ENCODE peak calls at places on chromosomes 11 and 22, in eight cellular contexts. R is A549, D is brain microvascular endothelial cell, O is PC-3, T is testis, A is hepatocyte, I is HFF-Myc, P is AG09309. Y is an unnamed sample.

GRCh38 chr11:118907749-118908106 is 18.0 kb downstream of the BCL9L start:
- DNase-seq in R (no peak), O (no peak), T (no peak), P (no peak), A (no peak), D (no peak), I (no peak), Y (no peak)

GRCh38 chr22:46088541-46089311 is 61.6 kb upstream of the PPARA start:
- DNase-seq in P (peak), R (no peak), I (no peak), A (no peak), O (no peak), T (no peak), D (peak), Y (no peak)

GRCh38 chr22:33796494-33796893 is 123.8 kb downstream of the LARGE1 start:
- DNase-seq in A (no peak), R (no peak), I (no peak), D (no peak), P (no peak), T (no peak), O (no peak), Y (no peak)

GRCh38 chr22:31084811-31085492 is 3.8 kb downstream of the SMTN start:
- DNase-seq in A (peak), P (no peak), O (no peak), D (peak), T (peak), I (no peak), R (peak), Y (peak)

GRCh38 chr11:12066056-12066798 is 44.2 kb upstream of the MICAL2 start:
- DNase-seq in D (peak), P (peak), T (no peak), O (peak), A (peak), R (peak), I (peak), Y (peak)

GRCh38 chr11:64879226-64879900 is 942 bp upstream of the EHD1 start:
- DNase-seq in A (no peak), R (no peak), O (no peak), P (no peak), T (peak), I (no peak), D (no peak), Y (no peak)

GRCh38 chr11:126080206-126080941 is 17.7 kb upstream of the CDON start:
- DNase-seq in T (no peak), A (peak), R (no peak), D (no peak), P (no peak), I (no peak), O (peak), Y (peak)

GRCh38 chr11:30914143-30914762 is 328.1 kb upstream of the MPPED2 start:
- DNase-seq in P (no peak), D (peak), A (peak), I (no peak), R (peak), O (peak), T (peak), Y (peak)

GRCh38 chr11:128463386-128463829 is 124.0 kb downstream of the ETS1 start:
- DNase-seq in O (no peak), T (no peak), I (no peak), A (peak), R (no peak), P (peak), D (peak), Y (no peak)

GRCh38 chr11:133991101-133991500 is 34.3 kb upstream of the IGSF9B start:
- DNase-seq in R (no peak), I (no peak), D (no peak), A (no peak), T (no peak), O (no peak), P (no peak), Y (no peak)

GRCh38 chr11:124644426-124645280 is 22.0 kb downstream of the TBRG1 start:
- DNase-seq in T (peak), I (peak), P (no peak), O (peak), R (peak), D (peak), A (peak), Y (peak)

GRCh38 chr11:122732342-122733300 is 77.1 kb downstream of the UBASH3B start:
- DNase-seq in R (no peak), I (no peak), T (no peak), D (no peak), A (no peak), O (peak), P (no peak), Y (no peak)

GRCh38 chr11:8740156-8740555 is 57.6 kb downstream of the RPL27A start:
- DNase-seq in D (no peak), P (no peak), I (no peak), R (no peak), T (no peak), A (no peak), O (no peak), Y (no peak)

GRCh38 chr22:50216161-50216683 is 15.4 kb downstream of the SELENOO start:
- DNase-seq in P (no peak), O (no peak), A (no peak), T (no peak), R (no peak), I (no peak), D (no peak), Y (no peak)

GRCh38 chr22:37295213-37295886 is 13.0 kb downstream of the CYTH4 start:
- DNase-seq in T (no peak), I (no peak), D (no peak), R (no peak), P (no peak), A (no peak), O (peak), Y (no peak)

GRCh38 chr22:48940266-48940987 is 887.2 kb downstream of the BRD1 start:
- DNase-seq in I (no peak), R (no peak), P (no peak), D (no peak), A (no peak), O (no peak), T (peak), Y (no peak)

GRCh38 chr22:31987180-31987579 is 42.8 kb downstream of the YWHAH start:
- DNase-seq in I (no peak), T (no peak), P (no peak), O (no peak), R (no peak), A (peak), D (no peak), Y (no peak)

GRCh38 chr11:111327908-111328624 is 29.7 kb downstream of the POU2AF3 start:
- DNase-seq in O (no peak), P (no peak), A (no peak), D (no peak), R (no peak), I (no peak), T (no peak), Y (peak)

GRCh38 chr11:123481647-123482046 is 51.6 kb downstream of the GRAMD1B start:
- DNase-seq in P (no peak), O (no peak), R (no peak), I (no peak), T (no peak), A (no peak), D (no peak), Y (no peak)

GRCh38 chr11:96357794-96358193 is 14.8 kb upstream of the MAML2 start:
- DNase-seq in R (no peak), I (no peak), O (no peak), A (no peak), P (no peak), D (no peak), T (no peak), Y (no peak)

GRCh38 chr22:32501797-32502290 is 27.2 kb downstream of the FBXO7 start:
- DNase-seq in P (no peak), D (no peak), I (no peak), T (no peak), R (no peak), A (no peak), O (no peak), Y (no peak)

GRCh38 chr11:109785714-109786113 is 307.5 kb upstream of the ZC3H12C start:
- DNase-seq in R (no peak), T (no peak), A (no peak), I (no peak), P (peak), D (no peak), O (peak), Y (no peak)

DNA sequence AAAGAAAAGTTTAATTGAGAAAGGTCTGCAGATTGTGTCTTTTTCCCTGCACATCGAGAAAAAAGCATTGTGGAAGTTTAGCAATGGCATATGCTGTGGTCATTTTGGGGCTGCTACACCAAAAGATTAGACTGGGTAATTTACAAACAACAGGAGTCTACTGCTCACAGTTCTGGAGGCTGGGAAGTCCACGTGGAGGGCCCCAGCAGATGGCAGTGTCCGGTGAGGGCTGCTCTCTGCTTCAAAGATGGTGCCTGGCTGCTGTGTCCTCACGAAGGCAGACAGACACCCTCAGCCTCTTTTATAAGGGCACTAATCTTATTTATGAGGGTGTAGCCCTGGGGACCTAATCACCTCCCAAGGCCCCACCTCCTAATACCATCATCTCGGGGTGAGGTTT is 21.1 kb downstream of the PHF21B start:
- DNase-seq in O (no peak), R (no peak), D (no peak), A (no peak), I (no peak), P (no peak), T (no peak), Y (no peak)
- TF ChIP-seq CTCF in O (peak), R (no peak), D (peak), A (peak), I (peak), P (peak), T (no peak), Y (no peak)

DNA sequence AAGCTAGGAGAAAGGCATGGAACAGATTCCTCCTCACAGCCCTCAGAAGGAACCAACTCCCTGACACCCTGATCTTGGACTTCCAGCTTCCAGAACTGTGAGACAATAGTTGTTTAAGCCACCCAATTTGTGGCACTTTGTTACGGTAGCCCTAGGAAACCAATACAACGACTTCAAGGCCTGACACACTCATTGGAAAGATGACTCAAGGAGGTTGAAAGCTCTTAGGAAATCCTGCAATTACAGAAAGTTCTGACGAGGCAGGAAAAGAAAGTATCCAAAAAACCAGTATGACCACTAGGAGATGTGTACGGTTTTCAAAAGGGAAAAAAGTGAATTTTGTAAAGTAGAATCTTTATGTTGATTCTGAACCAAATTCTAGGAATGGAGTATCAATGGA is 161.4 kb downstream of the SWAP70 start:
- DNase-seq in P (peak), D (no peak), T (no peak), I (no peak), R (no peak), A (no peak), O (peak), Y (no peak)
- TF ChIP-seq CTCF in P (peak), D (no peak), T (no peak), I (no peak), R (no peak), A (no peak), O (no peak), Y (no peak)

GRCh38 chr11:130980463-130980862 is 64.2 kb upstream of the SNX19 start:
- DNase-seq in R (no peak), T (no peak), O (no peak), P (no peak), A (no peak), D (no peak), I (no peak), Y (no peak)

DNA sequence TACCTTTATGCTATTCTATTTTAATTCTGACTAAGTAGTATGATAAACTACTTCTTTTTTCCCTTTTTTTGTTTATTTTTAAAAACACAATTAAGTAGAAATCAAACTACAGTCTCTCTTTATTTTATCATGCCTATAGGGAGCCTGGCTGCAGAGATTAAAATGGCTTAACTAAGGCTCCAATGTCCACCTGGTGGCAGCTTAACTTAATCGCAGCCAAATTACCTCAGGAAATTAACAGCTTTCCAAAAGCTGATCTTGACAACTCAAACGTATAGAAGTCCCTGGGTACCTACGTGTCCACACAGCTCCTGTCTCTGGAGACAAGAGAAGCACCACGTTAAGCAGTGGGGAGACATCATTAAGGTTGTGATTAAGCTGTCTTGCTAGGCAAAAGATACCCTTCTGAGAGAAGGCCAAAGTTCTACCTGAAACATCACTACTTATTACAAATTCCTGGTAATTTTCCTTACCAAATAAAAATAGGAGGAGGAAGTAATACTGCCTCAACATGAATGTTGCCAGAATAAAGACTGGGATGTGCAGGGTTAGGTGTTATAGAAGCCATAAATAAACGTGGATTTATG is 63.2 kb upstream of the SNX19 start:
- DNase-seq in O (peak), A (peak), R (peak), P (peak), D (peak), I (no peak), T (no peak), Y (no peak)
- TF ChIP-seq CTCF in O (peak), A (peak), R (peak), P (peak), D (peak), I (peak), T (peak), Y (no peak)

GRCh38 chr11:20021771-20022362 is 138.4 kb downstream of the DBX1 start:
- DNase-seq in I (no peak), T (no peak), A (no peak), D (no peak), R (peak), O (no peak), P (no peak), Y (peak)

GRCh38 chr11:20024172-20024935 is 135.9 kb downstream of the DBX1 start:
- DNase-seq in O (no peak), I (no peak), T (no peak), D (no peak), P (no peak), A (no peak), R (no peak), Y (no peak)

GRCh38 chr11:20022363-20023081 is 137.8 kb downstream of the DBX1 start:
- DNase-seq in P (no peak), I (no peak), T (no peak), D (peak), R (peak), A (no peak), O (peak), Y (peak)

GRCh38 chr11:20021212-20021611 is 139.1 kb downstream of the DBX1 start:
- DNase-seq in R (peak), T (no peak), O (peak), P (no peak), D (no peak), I (no peak), A (no peak), Y (no peak)

GRCh38 chr11:20023082-20023426 is 137.2 kb downstream of the DBX1 start:
- DNase-seq in P (no peak), R (no peak), I (no peak), A (no peak), T (no peak), D (no peak), O (no peak), Y (no peak)
- TF ChIP-seq CTCF in P (no peak), R (no peak), I (no peak), A (no peak), T (no peak), D (no peak), O (no peak), Y (no peak)

DNA sequence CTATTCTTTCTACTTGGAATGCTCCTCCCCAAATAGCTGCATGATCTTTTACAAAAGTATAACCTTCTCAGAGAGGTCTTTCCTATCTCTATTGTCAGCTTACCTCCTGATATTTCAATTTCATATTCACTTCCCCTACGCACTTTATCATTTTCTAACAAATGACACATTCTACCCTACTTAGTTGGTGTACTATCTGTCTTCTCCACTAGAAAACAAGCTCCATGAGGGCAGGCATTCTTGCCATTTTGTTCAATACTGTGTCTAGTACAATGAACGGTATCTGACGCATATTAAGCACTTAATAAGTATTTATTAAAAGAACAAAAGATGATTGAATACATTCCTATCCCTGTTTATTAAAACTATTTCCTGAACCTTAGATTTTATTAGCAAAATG is 96.5 kb upstream of the APOA1 start:
- DNase-seq in T (no peak), I (no peak), A (no peak), O (no peak), P (no peak), R (no peak), D (no peak), Y (no peak)
- TF ChIP-seq CTCF in T (no peak), I (no peak), A (no peak), O (no peak), P (no peak), R (no peak), D (no peak), Y (no peak)

GRCh38 chr11:79052539-79052938 is 388.3 kb downstream of the TENM4 start:
- DNase-seq in O (peak), A (no peak), I (no peak), D (peak), P (no peak), R (no peak), T (no peak), Y (no peak)
- TF ChIP-seq CTCF in O (peak), A (peak), I (peak), D (peak), P (peak), R (no peak), T (no peak), Y (peak)

GRCh38 chr22:17994424-17995108 is 29.8 kb downstream of the MICAL3 start:
- DNase-seq in P (no peak), O (no peak), T (no peak), R (no peak), A (no peak), D (no peak), I (no peak), Y (no peak)
- TF ChIP-seq CTCF in P (no peak), O (no peak), T (no peak), R (no peak), A (no peak), D (no peak), I (no peak), Y (no peak)

GRCh38 chr11:10564692-10565318 is 3.7 kb downstream of the LYVE1 start:
- DNase-seq in A (no peak), R (no peak), T (peak), O (peak), D (no peak), P (no peak), I (no peak), Y (no peak)

GRCh38 chr11:10566257-10566956 is 2.1 kb downstream of the LYVE1 start:
- DNase-seq in I (no peak), D (no peak), T (no peak), A (no peak), P (no peak), R (no peak), O (no peak), Y (no peak)

GRCh38 chr11:10567466-10567865 is 999 bp downstream of the LYVE1 start:
- DNase-seq in I (no peak), P (no peak), D (no peak), O (no peak), A (no peak), T (no peak), R (no peak), Y (no peak)

GRCh38 chr11:10564030-10564429 is 4.4 kb downstream of the LYVE1 start:
- DNase-seq in R (no peak), T (no peak), I (no peak), D (no peak), A (no peak), P (no peak), O (no peak), Y (no peak)

DNA sequence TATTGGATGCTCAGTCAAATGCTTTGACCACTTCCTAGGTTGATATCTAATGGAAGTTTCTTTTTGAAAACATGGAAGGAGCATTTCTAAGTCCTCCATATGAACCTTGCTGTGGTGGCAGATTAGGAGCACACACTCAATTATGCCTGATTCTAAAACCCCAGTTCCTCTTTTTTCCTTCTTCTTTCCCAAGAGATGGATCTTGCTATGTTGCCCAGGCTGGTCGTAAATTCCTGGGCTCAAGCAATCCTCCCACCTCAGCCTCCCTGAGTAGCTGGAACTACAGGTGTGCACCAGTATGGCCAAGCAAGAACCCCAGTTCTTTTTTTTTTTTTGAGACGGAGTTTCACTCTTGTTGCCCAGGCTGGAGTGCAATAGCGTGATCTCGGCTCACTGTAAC is 3.0 kb downstream of the LYVE1 start:
- DNase-seq in P (no peak), T (no peak), I (no peak), A (no peak), R (no peak), D (no peak), O (no peak), Y (no peak)
- TF ChIP-seq CTCF in P (no peak), T (no peak), I (no peak), A (no peak), R (no peak), D (no peak), O (no peak), Y (no peak)

GRCh38 chr22:25844601-25845000 is 102.6 kb downstream of the MYO18B start:
- DNase-seq in I (no peak), P (no peak), A (no peak), R (no peak), O (no peak), D (no peak), T (no peak), Y (no peak)
- TF ChIP-seq CTCF in I (no peak), P (no peak), A (no peak), R (no peak), O (no peak), D (no peak), T (no peak), Y (no peak)

DNA sequence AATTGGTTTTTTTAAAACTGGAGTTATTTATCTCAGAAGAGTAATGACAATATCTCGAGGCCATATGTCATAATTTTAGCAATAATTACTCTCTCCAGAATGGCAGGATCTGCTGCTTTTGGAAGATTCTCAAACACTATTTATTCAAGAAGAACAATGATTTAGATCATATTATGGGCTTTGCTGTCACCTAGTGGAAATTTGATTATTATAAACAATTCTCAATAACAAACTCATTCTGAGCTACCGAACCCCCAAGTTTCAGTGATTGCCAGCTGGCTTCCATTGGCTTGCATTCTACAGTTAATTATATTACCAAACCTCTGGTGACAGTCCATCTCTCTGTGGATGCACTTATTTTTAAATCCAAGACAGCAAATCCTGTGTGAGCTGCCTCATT is 27.9 kb upstream of the SLC36A4 start:
- DNase-seq in R (peak), T (no peak), P (no peak), O (peak), I (no peak), D (no peak), A (no peak), Y (no peak)
- TF ChIP-seq CTCF in R (peak), T (no peak), P (no peak), O (peak), I (no peak), D (no peak), A (peak), Y (peak)